ENCODE peak calls at places on chromosomes 13 and 19, in five cellular contexts. Z is ascending aorta, I is body of pancreas, W is tibial nerve, T is PC-3. G is an unnamed sample.

GRCh38 chr13:45280751-45281634 is 60.0 kb downstream of the TPT1 start:
- DNase-seq in T (peak), I (peak), W (peak), Z (peak), G (peak)

GRCh38 chr13:50244913-50245574 is 229.8 kb downstream of the KCNRG start:
- DNase-seq in T (peak), Z (no peak), W (no peak), I (no peak), G (peak)

GRCh38 chr19:1181606-1182005 is 7.5 kb upstream of the SBNO2 start:
- DNase-seq in T (peak), Z (no peak), I (peak), W (no peak), G (no peak)

GRCh38 chr13:89457977-89458376 is 1786.8 kb downstream of the SLITRK5 start:
- DNase-seq in Z (no peak), T (peak), W (no peak), I (no peak), G (peak)

GRCh38 chr19:15378529-15379082 is 981 bp downstream of the AKAP8 start:
- DNase-seq in T (peak), I (peak), W (peak), Z (peak), G (peak)

GRCh38 chr19:48992571-48993174 is 436 bp downstream of the GYS1 start:
- DNase-seq in T (no peak), I (no peak), W (no peak), Z (no peak), G (no peak)

GRCh38 chr13:75165543-75166230 is 316.3 kb downstream of the TBC1D4 start:
- DNase-seq in I (no peak), Z (no peak), W (no peak), T (no peak), G (no peak)

GRCh38 chr19:45296365-45296764 is 26.3 kb downstream of the CKM start:
- DNase-seq in Z (no peak), I (no peak), T (no peak), W (no peak), G (no peak)

GRCh38 chr19:389246-389934 is 19.6 kb downstream of the C2CD4C start:
- DNase-seq in W (no peak), T (no peak), Z (no peak), I (no peak), G (no peak)

GRCh38 chr19:53517114-53517741 is 20.7 kb upstream of the ZNF331 start:
- DNase-seq in T (no peak), Z (no peak), W (no peak), I (no peak), G (no peak)

GRCh38 chr13:59144700-59145099 is 1019.0 kb downstream of the DIAPH3 start:
- DNase-seq in W (no peak), I (no peak), T (no peak), Z (no peak), G (peak)

GRCh38 chr13:111211789-111212516 is 96.8 kb downstream of the ARHGEF7 start:
- DNase-seq in W (no peak), T (no peak), I (no peak), Z (peak), G (peak)

GRCh38 chr19:1221141-1221903 is 15.7 kb downstream of the STK11 start:
- DNase-seq in Z (peak), I (peak), T (peak), W (no peak), G (peak)

GRCh38 chr19:39474139-39474620 is 6.5 kb upstream of the TIMM50 start:
- DNase-seq in I (peak), W (peak), T (peak), Z (peak), G (peak)

GRCh38 chr13:85582890-85583289 is 216.3 kb downstream of the SLITRK6 start:
- DNase-seq in T (peak), I (no peak), Z (no peak), W (no peak), G (peak)

GRCh38 chr13:51192348-51192747 is 29.9 kb upstream of the FAM124A start:
- DNase-seq in Z (no peak), W (no peak), T (no peak), I (no peak), G (peak)

GRCh38 chr13:33590936-33591335 is 227.0 kb upstream of the RFC3 start:
- DNase-seq in Z (no peak), T (no peak), I (no peak), W (no peak), G (no peak)

GRCh38 chr13:88051746-88052482 is 380.7 kb downstream of the SLITRK5 start:
- DNase-seq in W (no peak), Z (no peak), I (no peak), T (no peak), G (no peak)

GRCh38 chr19:41064974-41065569 is 23.2 kb upstream of the CYP2A13 start:
- DNase-seq in T (peak), I (no peak), W (no peak), Z (no peak), G (peak)

GRCh38 chr19:57813919-57814504 is 701 bp downstream of the ZNF552 start:
- DNase-seq in Z (no peak), I (no peak), W (no peak), T (peak), G (no peak)

GRCh38 chr13:80040219-80040976 is 300.5 kb downstream of the SPRY2 start:
- DNase-seq in W (no peak), I (no peak), T (peak), Z (no peak), G (peak)

GRCh38 chr19:58568731-58569130 is 4.4 kb downstream of the MZF1 start:
- DNase-seq in T (no peak), Z (no peak), I (peak), W (no peak), G (no peak)

GRCh38 chr13:81874681-81875661 is 1534.0 kb upstream of the SPRY2 start:
- DNase-seq in T (peak), Z (no peak), I (no peak), W (no peak), G (no peak)

GRCh38 chr13:32267836-32268439 is 47.2 kb downstream of the ZAR1L start:
- DNase-seq in T (peak), I (peak), Z (no peak), W (no peak), G (peak)
- TF ChIP-seq CTCF in T (peak), I (peak), Z (peak), W (peak), G (peak)

GRCh38 chr19:4852484-4852883 is 15.0 kb downstream of the PLIN3 start:
- DNase-seq in I (no peak), W (no peak), Z (no peak), T (no peak), G (no peak)
- H3K4me3 ChIP-seq in I (no peak), W (no peak), Z (no peak), T (no peak), G (no peak)

GRCh38 chr13:109725995-109726637 is 60.3 kb downstream of the IRS2 start:
- DNase-seq in W (no peak), T (no peak), Z (no peak), I (no peak), G (no peak)
- TF ChIP-seq CTCF in W (no peak), T (no peak), Z (no peak), I (no peak), G (no peak)

GRCh38 chr13:83453300-83453699 is 429.0 kb downstream of the SLITRK1 start:
- DNase-seq in Z (no peak), T (no peak), W (no peak), I (no peak), G (no peak)

GRCh38 chr13:83453723-83454122 is 428.6 kb downstream of the SLITRK1 start:
- DNase-seq in W (no peak), Z (no peak), I (no peak), T (no peak), G (no peak)

GRCh38 chr13:83452292-83452950 is 429.9 kb downstream of the SLITRK1 start:
- DNase-seq in W (no peak), Z (no peak), T (no peak), I (no peak), G (no peak)

GRCh38 chr13:83450586-83450985 is 431.7 kb downstream of the SLITRK1 start:
- DNase-seq in W (no peak), T (no peak), I (no peak), Z (no peak), G (peak)

GRCh38 chr13:83449666-83450395 is 432.4 kb downstream of the SLITRK1 start:
- DNase-seq in W (no peak), T (peak), Z (no peak), I (no peak), G (peak)
- H3K4me3 ChIP-seq in W (no peak), T (no peak), Z (no peak), I (no peak), G (no peak)

DNA sequence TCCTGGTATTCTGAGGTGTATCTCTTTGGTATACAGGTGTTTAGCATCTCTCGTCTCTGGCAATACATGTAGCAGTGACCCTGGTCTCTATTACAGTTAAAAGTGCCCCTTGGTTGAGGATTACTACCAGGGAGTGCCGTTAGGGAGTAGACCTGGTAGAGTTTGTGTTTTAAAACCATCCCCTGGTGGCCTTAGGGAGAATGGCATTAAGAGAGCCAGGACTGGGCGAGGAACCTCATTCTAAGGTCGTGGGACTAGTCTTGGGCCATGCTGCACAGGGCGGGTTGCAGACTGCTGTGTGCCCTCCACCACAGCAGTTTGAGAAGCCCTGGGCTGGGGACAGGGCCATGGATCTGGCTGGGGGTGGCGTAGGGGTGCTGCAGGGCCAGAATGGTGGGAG is 35.0 kb downstream of the B3GLCT start:
- DNase-seq in I (no peak), T (peak), Z (no peak), W (no peak), G (peak)
- TF ChIP-seq CTCF in I (no peak), T (peak), Z (no peak), W (no peak), G (peak)

GRCh38 chr19:22260499-22260898 is 25.7 kb upstream of the ZNF729 start:
- DNase-seq in T (peak), W (no peak), Z (no peak), I (no peak), G (no peak)
- H3K4me3 ChIP-seq in T (no peak), W (no peak), Z (no peak), I (no peak), G (no peak)

GRCh38 chr13:24148414-24149305 is 11.9 kb upstream of the SPATA13 start:
- DNase-seq in I (peak), Z (no peak), W (no peak), T (peak), G (peak)
- TF ChIP-seq CTCF in I (no peak), Z (no peak), W (no peak), T (peak), G (no peak)

GRCh38 chr19:55088021-55088451 is 12.4 kb downstream of the EPS8L1 start:
- DNase-seq in I (no peak), Z (no peak), W (no peak), T (no peak), G (no peak)

GRCh38 chr19:55084416-55084815 is 8.7 kb downstream of the EPS8L1 start:
- DNase-seq in Z (no peak), W (no peak), I (no peak), T (no peak), G (no peak)

GRCh38 chr19:55086730-55087541 is 11.3 kb downstream of the EPS8L1 start:
- DNase-seq in T (no peak), I (peak), W (peak), Z (peak), G (peak)

GRCh38 chr19:55087542-55087935 is 11.9 kb downstream of the EPS8L1 start:
- DNase-seq in W (no peak), Z (no peak), I (no peak), T (no peak), G (peak)

GRCh38 chr19:55085923-55086715 is 10.4 kb downstream of the EPS8L1 start:
- DNase-seq in T (no peak), Z (no peak), I (no peak), W (no peak), G (no peak)
- H3K4me3 ChIP-seq in T (no peak), Z (peak), I (no peak), W (peak), G (peak)

DNA sequence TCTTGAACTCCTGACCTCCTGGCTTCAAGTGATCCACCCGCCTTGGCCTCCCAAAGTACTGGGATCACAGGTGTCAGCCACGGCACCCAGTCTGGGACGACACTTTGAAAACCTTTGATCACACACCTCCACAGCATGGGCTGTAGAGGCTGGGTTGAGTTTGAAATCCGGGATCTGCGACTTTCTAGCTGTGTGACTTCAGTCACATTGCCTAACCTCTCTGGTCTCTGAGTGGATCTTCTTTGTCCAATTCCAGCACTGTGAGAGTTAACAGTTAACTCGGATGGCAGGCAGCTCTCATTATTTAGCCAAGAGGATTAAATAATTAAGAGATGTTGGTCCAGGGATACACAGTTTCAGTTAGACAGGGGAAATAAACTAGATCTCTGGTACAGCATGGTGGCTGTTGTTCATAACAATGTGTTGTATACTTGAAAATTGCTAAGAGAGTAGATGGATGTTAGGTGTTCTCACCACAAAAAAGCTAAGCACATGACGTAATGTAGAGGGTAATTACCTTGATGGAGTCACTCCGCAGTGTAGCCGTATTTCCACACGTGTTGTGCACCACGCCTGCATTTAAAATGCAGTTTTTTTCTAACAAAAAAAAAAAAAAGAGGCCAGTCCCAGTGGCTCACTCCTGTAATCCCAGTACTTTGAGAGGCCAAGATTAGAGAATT is 1.9 kb downstream of the GALP start:
- DNase-seq in T (no peak), I (no peak), Z (no peak), W (no peak), G (no peak)
- TF ChIP-seq CTCF in T (no peak), I (no peak), Z (no peak), W (no peak), G (no peak)

G was measured in choroid plexus epithelial cell.